ENCODE peak calls at places on chromosomes 5 and 9, in ten cellular contexts. F is bronchial epithelial cell, T is activated gamma-delta T cell treated with Interleukin-2 at 50 U/mL for 16 hours, U is AG09319, Y is ELF-1, Z is anterior cingulate cortex, B is SW480, A is NCI-H1417, E is OCI-LY7, M is HT1080. P is an unnamed sample.

GRCh38 chr9:129765764-129766317 is 13.0 kb upstream of the PTGES start:
- DNase-seq in Y (no peak), M (no peak), E (no peak), B (no peak), U (no peak), Z (no peak), A (no peak), F (no peak), T (no peak), P (no peak)

GRCh38 chr9:92726971-92727715 is 37.5 kb downstream of the BICD2 start:
- DNase-seq in E (peak; percentile 82), Y (peak; percentile 96), B (no peak), U (no peak), Z (no peak), A (no peak), T (no peak), M (peak; percentile 55), F (no peak), P (no peak)

GRCh38 chr9:96100385-96100978 is 201.5 kb downstream of the HSD17B3 start:
- DNase-seq in Z (no peak), A (no peak), F (no peak), E (no peak), Y (no peak), U (no peak), M (no peak), B (no peak), T (no peak), P (no peak)

GRCh38 chr5:113652161-113652560 is 138.7 kb downstream of the YTHDC2 start:
- DNase-seq in A (no peak), U (no peak), Z (no peak), F (no peak), M (no peak), T (no peak), B (no peak), E (no peak), Y (no peak), P (no peak)

GRCh38 chr5:56638768-56639238 is 176.5 kb upstream of the MAP3K1 start:
- DNase-seq in E (no peak), U (no peak), A (no peak), Y (no peak), B (no peak), M (no peak), Z (no peak), T (peak; percentile 14), F (peak; percentile 92), P (no peak)

GRCh38 chr9:90832251-90832650 is 30.6 kb downstream of the SYK start:
- DNase-seq in U (no peak), F (no peak), E (no peak), Y (no peak), T (no peak), B (no peak), A (no peak), M (no peak), Z (no peak), P (no peak)

GRCh38 chr9:123353984-123354591 is 1.9 kb upstream of the CRB2 start:
- DNase-seq in A (peak; percentile 64), U (no peak), M (peak; percentile 51), F (no peak), Y (peak; percentile 88), Z (peak; percentile 50), T (peak; percentile 53), B (peak; percentile 54), E (peak; percentile 75), P (no peak)

GRCh38 chr5:179777456-179777855 is 16.3 kb upstream of the LTC4S start:
- DNase-seq in Z (no peak), M (no peak), F (no peak), E (no peak), Y (no peak), B (no peak), T (no peak), U (no peak), A (no peak), P (no peak)

GRCh38 chr5:157026789-157027424 is 32.0 kb downstream of the HAVCR1 start:
- DNase-seq in E (peak; percentile 64), F (peak; percentile 17), U (no peak), Y (peak; percentile 23), Z (no peak), A (peak; percentile 18), T (no peak), B (peak; percentile 63), M (no peak), P (no peak)

GRCh38 chr5:54772232-54773168 is 212.9 kb downstream of the ESM1 start:
- DNase-seq in U (no peak), F (peak; percentile 24), A (no peak), E (no peak), M (no peak), Z (no peak), B (no peak), T (no peak), Y (no peak), P (no peak)

GRCh38 chr9:83537331-83538171 is 650 bp downstream of the FRMD3 start:
- DNase-seq in Z (peak; percentile 30), B (no peak), T (no peak), U (no peak), E (no peak), M (no peak), F (no peak), A (no peak), Y (peak; percentile 23), P (no peak)